ENCODE peak calls at places on chromosomes 4 and X, in five cellular contexts. P is CD4-positive, alpha-beta T cell; U is sigmoid colon; O is NCI-H1694 treated with DMSO at 0.1 percent for 48 hours; K is SW 1271. G is an unnamed sample.
A peak's percentile ranks its signal among the peaks of the same experiment; 100 is the strongest.

GRCh38 chr4:78320353-78320935 is 231.1 kb upstream of the ANXA3 start:
- DNase-seq in P (no peak), U (no peak), K (no peak), O (no peak), G (no peak)

GRCh38 chr4:154597798-154598774 is 7.5 kb upstream of the FGA start:
- DNase-seq in P (no peak), U (no peak), K (no peak), O (no peak), G (no peak)

GRCh38 chr4:15299627-15300026 is 128.2 kb upstream of the C1QTNF7 start:
- DNase-seq in O (no peak), K (no peak), U (no peak), P (no peak), G (no peak)

GRCh38 chrX:41600266-41600665 is 88.5 kb upstream of the GPR34 start:
- DNase-seq in K (no peak), O (no peak), U (no peak), P (no peak), G (peak; percentile 24)

GRCh38 chr4:3247399-3248177 is 1.4 kb upstream of the MSANTD1 start:
- DNase-seq in P (no peak), K (no peak), O (no peak), U (no peak), G (no peak)

GRCh38 chr4:2059034-2059725 is at the start of gene NAT8L:
- DNase-seq in U (no peak), K (peak; percentile 15), P (no peak), O (peak; percentile 2), G (peak; percentile 28)

GRCh38 chr4:162510115-162510514 is 346.3 kb upstream of the FSTL5 start:
- DNase-seq in P (no peak), O (no peak), K (no peak), U (no peak), G (no peak)

GRCh38 chr4:110073045-110073845 is 125.2 kb downstream of the ELOVL6 start:
- DNase-seq in K (no peak), O (no peak), P (no peak), U (no peak), G (no peak)

G was measured in ELR.